ENCODE peak calls at places on chromosomes 11 and 22, in four cellular contexts. H is body of pancreas, D is uterus, Y is mammary epithelial cell. O is an unnamed sample.

GRCh38 chr22:28896611-28897010 is 13.2 kb downstream of the ZNRF3 start:
- DNase-seq in H (no peak), Y (peak; percentile 26), D (no peak), O (no peak)

GRCh38 chr11:35579557-35580396 is 38.5 kb upstream of the FJX1 start:
- DNase-seq in D (no peak), Y (peak; percentile 76), H (no peak), O (no peak)

GRCh38 chr22:23845661-23846469 is 7.1 kb upstream of the DERL3 start:
- DNase-seq in Y (no peak), D (no peak), H (no peak), O (no peak)

GRCh38 chr22:19832476-19833108 is 22.1 kb downstream of the GNB1L start:
- DNase-seq in Y (no peak), H (no peak), D (no peak), O (peak; percentile 8)

GRCh38 chr11:69934861-69935494 is 115.8 kb upstream of the FGF3 start:
- DNase-seq in Y (no peak), H (no peak), D (no peak), O (no peak)

GRCh38 chr22:44916281-44917231 is 93.2 kb downstream of the PHF21B start:
- DNase-seq in D (no peak), Y (no peak), H (no peak), O (no peak)

GRCh38 chr11:16772141-16772512 is 33.7 kb downstream of the C11orf58 start:
- DNase-seq in H (no peak), Y (no peak), D (no peak), O (no peak)

GRCh38 chr11:1750481-1750839 is at the start of gene IFITM10:
- DNase-seq in H (no peak), D (no peak), Y (peak; percentile 59), O (no peak)

GRCh38 chr11:9071694-9072093 is 19.7 kb downstream of the SCUBE2 start:
- DNase-seq in H (no peak), Y (no peak), D (no peak), O (no peak)

GRCh38 chr22:31098633-31099110 is 8.7 kb downstream of the SELENOM start:
- DNase-seq in H (no peak), Y (no peak), D (peak; percentile 72), O (peak; percentile 61)

GRCh38 chr22:24424001-24424900 is 3.1 kb upstream of the ADORA2A start:
- DNase-seq in Y (no peak), D (no peak), H (no peak), O (no peak)

GRCh38 chr11:96538104-96538503 is 148.3 kb downstream of the JRKL start:
- DNase-seq in H (no peak), D (no peak), Y (no peak), O (no peak)

GRCh38 chr22:23085785-23086184 is 15.5 kb downstream of the GNAZ start:
- DNase-seq in H (no peak), Y (no peak), D (no peak), O (no peak)

GRCh38 chr11:69111578-69112247 is 44.0 kb upstream of the SMIM38 start:
- DNase-seq in D (no peak), H (no peak), Y (no peak), O (peak; percentile 50)

DNA sequence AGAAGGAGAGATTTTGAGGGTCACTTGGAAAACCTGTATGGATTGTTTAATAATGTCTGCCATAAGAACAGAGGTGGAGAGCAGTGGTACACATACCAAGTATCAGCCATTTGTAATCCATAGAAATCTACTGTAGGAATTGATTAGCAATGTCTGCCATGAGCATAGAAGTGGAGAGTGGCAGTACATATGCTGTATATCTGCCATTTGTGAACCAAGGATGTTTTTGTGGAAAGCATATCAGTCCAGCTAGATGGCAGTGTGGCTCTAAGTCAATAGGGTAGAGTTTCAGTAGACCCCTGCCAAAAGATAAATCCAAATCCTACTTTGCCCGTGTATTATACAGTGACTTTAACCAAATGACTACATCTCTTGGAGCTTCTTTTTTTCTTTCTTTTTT is 82.9 kb upstream of the SEZ6L start:
- DNase-seq in D (no peak), H (no peak), Y (no peak), O (no peak)
- TF ChIP-seq CTCF in D (no peak), H (no peak), Y (no peak), O (no peak)

DNA sequence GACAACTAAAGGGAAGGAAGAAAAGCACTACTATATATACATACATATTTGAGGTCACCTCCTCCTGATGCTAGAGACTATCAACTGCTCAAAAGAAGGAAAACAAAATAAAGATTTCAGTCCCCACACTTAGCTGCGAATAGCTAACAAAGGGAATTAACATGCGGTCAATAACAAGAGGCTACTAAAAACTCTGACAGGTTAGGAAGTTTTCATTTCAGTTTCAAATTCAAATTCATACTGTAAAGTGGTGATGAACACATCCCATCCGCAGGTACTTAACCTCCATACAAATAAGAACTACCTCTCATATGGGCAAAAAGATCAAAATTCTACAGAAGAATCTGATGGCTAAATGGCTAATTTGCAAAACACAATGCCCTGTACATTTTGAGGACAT is 2.6 kb downstream of the NAP1L4 start:
- DNase-seq in D (no peak), H (no peak), Y (no peak), O (no peak)
- H3K4me3 ChIP-seq in D (no peak overlapping the region), H (no peak overlapping the region), Y (peak overlapping the region; percentile 80), O (no peak overlapping the region)

GRCh38 chr11:58562375-58562800 is 13.3 kb downstream of the LPXN start:
- DNase-seq in Y (no peak), D (no peak), H (no peak), O (no peak)

GRCh38 chr11:58564226-58564625 is 11.4 kb downstream of the LPXN start:
- DNase-seq in D (no peak), Y (no peak), H (no peak), O (no peak)

GRCh38 chr11:58560842-58561241 is 14.8 kb downstream of the LPXN start:
- DNase-seq in H (no peak), Y (no peak), D (no peak), O (no peak)

DNA sequence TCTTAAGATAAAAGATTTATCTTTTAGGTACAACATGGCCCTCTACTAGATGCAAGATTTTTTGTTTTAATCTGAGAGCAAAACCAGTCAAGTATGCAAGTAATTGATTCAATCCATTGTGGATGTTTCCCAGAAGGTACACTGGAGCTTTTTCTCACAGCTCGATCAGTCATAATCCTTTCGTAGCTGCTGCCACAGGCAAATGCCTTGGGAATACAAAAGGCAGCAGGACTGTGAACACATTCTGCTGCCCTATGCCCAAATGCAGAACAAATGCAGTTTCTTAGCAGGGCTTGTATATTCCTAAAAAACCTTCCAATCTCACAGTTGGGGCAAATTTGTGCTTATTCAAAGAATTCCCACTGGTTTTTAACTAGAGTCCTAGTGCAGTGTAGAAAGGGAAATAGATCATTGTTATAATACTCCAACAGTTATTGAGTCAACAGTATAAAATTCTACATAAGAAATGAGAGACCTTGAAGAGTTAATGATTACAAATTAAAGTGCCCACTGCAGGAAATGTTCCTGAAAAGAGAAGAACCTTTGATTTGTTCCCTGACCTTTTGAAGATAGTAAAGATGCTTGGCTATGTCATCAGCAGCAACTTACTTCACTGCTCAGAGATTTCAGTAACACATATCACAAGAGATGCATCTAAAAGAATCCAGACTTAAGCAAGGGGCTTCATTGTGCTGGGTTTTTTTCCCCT is 14.1 kb downstream of the LPXN start:
- DNase-seq in D (no peak), H (no peak), Y (no peak), O (no peak)
- H3K27me3 ChIP-seq in D (no peaks in the 10 kb centered on the region), H (no peaks in the 10 kb centered on the region), Y (no peaks in the 10 kb centered on the region), O (no peaks in the 10 kb centered on the region)

GRCh38 chr11:36948445-36949171 is 350.6 kb upstream of the RAG2 start:
- DNase-seq in D (no peak), H (no peak), Y (no peak), O (no peak)

DNA sequence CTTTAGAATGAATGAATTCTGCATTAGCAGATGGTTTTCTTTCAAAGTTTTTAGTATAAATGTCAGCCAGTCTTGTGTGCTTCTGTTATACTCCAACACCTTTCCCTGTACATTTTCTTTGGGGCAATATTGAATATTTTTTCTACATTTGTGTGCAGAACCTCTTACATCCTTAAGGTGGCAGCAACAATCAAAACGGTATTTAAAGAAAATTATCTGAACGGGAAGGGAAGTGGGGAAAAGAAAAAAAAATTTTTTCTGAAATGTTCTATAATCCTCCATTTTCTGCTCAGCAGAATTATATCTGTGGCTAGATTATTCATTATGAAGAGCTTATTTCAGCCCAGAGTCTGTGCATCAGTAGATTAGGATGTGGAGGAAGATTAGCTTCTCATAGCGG is 347.3 kb upstream of the RAG2 start:
- DNase-seq in D (no peak), H (no peak), Y (no peak), O (no peak)
- TF ChIP-seq CTCF in D (no peak), H (no peak), Y (peak; percentile 48), O (no peak)

GRCh38 chr22:42769238-42769573 is 48.5 kb upstream of the A4GALT start:
- DNase-seq in H (no peak), D (no peak), Y (no peak), O (no peak)

GRCh38 chr22:42768385-42769035 is 47.8 kb upstream of the A4GALT start:
- DNase-seq in D (no peak), H (no peak), Y (peak; percentile 44), O (no peak)

GRCh38 chr22:42769574-42770447 is 49.1 kb upstream of the A4GALT start:
- DNase-seq in D (peak; percentile 79), Y (no peak), H (peak; percentile 64), O (peak; percentile 80)

GRCh38 chr22:42770941-42771647 is 50.4 kb upstream of the A4GALT start:
- DNase-seq in D (no peak), H (no peak), Y (no peak), O (no peak)

GRCh38 chr22:42770448-42770726 is 49.7 kb upstream of the A4GALT start:
- DNase-seq in D (no peak), Y (no peak), H (no peak), O (no peak)
- H3K4me3 ChIP-seq in D (no peak overlapping the region), Y (no peak overlapping the region), H (no peak overlapping the region), O (no peak overlapping the region)

DNA sequence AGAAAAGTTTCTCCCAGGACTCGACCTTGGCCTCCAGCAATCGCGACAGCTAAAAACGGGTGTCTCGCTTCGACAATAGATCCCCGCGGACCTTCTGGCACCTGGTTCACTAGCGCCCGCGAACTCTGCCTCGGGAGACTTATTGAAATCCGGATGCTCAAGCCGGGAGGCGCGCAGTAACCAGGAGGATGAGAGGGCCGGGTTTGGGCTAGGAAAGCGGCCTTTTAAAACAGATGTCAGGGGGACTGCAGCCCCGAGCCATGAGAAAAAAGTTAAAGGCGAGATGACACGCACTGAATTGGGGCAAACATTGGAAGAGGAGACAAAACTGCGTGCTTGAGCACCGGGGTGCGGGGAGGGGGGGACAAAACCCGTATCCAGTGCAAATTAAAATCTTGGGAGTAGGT is 637 bp upstream of the ZBTB16 start:
- DNase-seq in Y (no peak), D (no peak), H (peak; percentile 42), O (peak; percentile 56)
- H3K27me3 ChIP-seq in Y (peaks cover 42% of the 10 kb centered on the region), D (no peaks in the 10 kb centered on the region), H (no peaks in the 10 kb centered on the region), O (no peaks in the 10 kb centered on the region)

GRCh38 chr11:64044730-64045386 is 9.1 kb downstream of the FLRT1 start:
- DNase-seq in H (no peak), D (no peak), Y (no peak), O (no peak)
- TF ChIP-seq CTCF in H (no peak), D (no peak), Y (no peak), O (no peak)

GRCh38 chr22:26967282-26967681 is 309.9 kb downstream of the MIAT start:
- DNase-seq in Y (no peak), H (no peak), D (no peak), O (no peak)
- H3K4me3 ChIP-seq in Y (no peak overlapping the region), H (no peak overlapping the region), D (no peak overlapping the region), O (no peak overlapping the region)

GRCh38 chr11:47595029-47595428 is 818 bp upstream of the C1QTNF4 start:
- DNase-seq in Y (no peak), H (no peak), D (no peak), O (no peak)
- H3K27me3 ChIP-seq in Y (peaks cover 27% of the 10 kb centered on the region), H (no peaks in the 10 kb centered on the region), D (no peaks in the 10 kb centered on the region), O (no peaks in the 10 kb centered on the region)

O was measured in testis.